ENCODE peak calls at places on chromosomes 2 and 18, in nine cellular contexts. J, H, Z, Y, M, I, G, U and N are unnamed samples.

GRCh38 chr18:70491734-70492348 is 203.0 kb downstream of the SOCS6 start:
- DNase-seq in Y (peak; percentile 64), Z (peak; percentile 65), U (peak; percentile 47), M (peak; percentile 35), I (peak; percentile 78), H (peak; percentile 50), J (no peak), G (peak; percentile 68), N (no peak)

GRCh38 chr2:240958366-240959213 is 39.8 kb upstream of the SNED1 start:
- DNase-seq in U (no peak), J (no peak), H (no peak), M (no peak), Z (no peak), Y (no peak), G (no peak), I (peak; percentile 42), N (no peak)

GRCh38 chr2:45890094-45890646 is 238.7 kb downstream of the PRKCE start:
- DNase-seq in J (no peak), H (no peak), Y (no peak), Z (no peak), M (no peak), I (no peak), U (no peak), G (no peak), N (no peak)

GRCh38 chr2:155975734-155976133 is 356.8 kb downstream of the NR4A2 start:
- DNase-seq in U (no peak), I (no peak), Z (no peak), G (no peak), M (no peak), H (no peak), Y (no peak), J (no peak), N (no peak)

GRCh38 chr18:9102391-9103216 is at the start of gene NDUFV2:
- DNase-seq in Y (peak; percentile 98), Z (peak; percentile 96), J (peak; percentile 60), H (peak; percentile 91), M (peak; percentile 93), U (peak; percentile 100), I (peak; percentile 99), G (peak; percentile 86), N (peak; percentile 99)

GRCh38 chr2:120915670-120916069 is 180.0 kb downstream of the GLI2 start:
- DNase-seq in H (no peak), I (no peak), Z (no peak), U (no peak), Y (no peak), J (no peak), G (no peak), M (peak; percentile 58), N (no peak)

GRCh38 chr18:46621111-46621766 is 35.8 kb downstream of the LOXHD1 start:
- DNase-seq in U (no peak), I (no peak), G (no peak), H (no peak), J (no peak), Z (no peak), M (no peak), Y (no peak), N (no peak)

GRCh38 chr2:190948671-190949070 is 65.3 kb downstream of the STAT1 start:
- DNase-seq in Z (no peak), I (no peak), M (no peak), J (peak; percentile 50), G (peak; percentile 56), U (no peak), H (no peak), Y (no peak), N (no peak)

GRCh38 chr18:39589496-39589895 is 2023.9 kb upstream of the CELF4 start:
- DNase-seq in I (no peak), H (no peak), J (no peak), U (no peak), M (no peak), G (no peak), Y (no peak), Z (no peak), N (no peak)

GRCh38 chr2:195434346-195434745 is 222.7 kb upstream of the SLC39A10 start:
- DNase-seq in U (no peak), M (no peak), I (no peak), Y (no peak), G (no peak), H (no peak), Z (no peak), J (no peak), N (no peak)

GRCh38 chr18:22559414-22560282 is 141.9 kb upstream of the CTAGE1 start:
- DNase-seq in G (no peak), H (peak; percentile 71), I (peak; percentile 70), J (no peak), M (peak; percentile 70), Z (peak; percentile 40), U (peak; percentile 60), Y (peak; percentile 47), N (no peak)

GRCh38 chr2:134792147-134792546 is 46.3 kb upstream of the ACMSD start:
- DNase-seq in U (no peak), I (no peak), Z (no peak), M (no peak), H (no peak), G (no peak), J (no peak), Y (no peak), N (no peak)

GRCh38 chr2:20487392-20488135 is 40.7 kb downstream of the RHOB start:
- DNase-seq in G (no peak), U (no peak), Z (no peak), H (no peak), M (no peak), Y (peak; percentile 27), I (no peak), J (no peak), N (no peak)

GRCh38 chr18:63073481-63073880 is 246.1 kb downstream of the BCL2 start:
- DNase-seq in G (no peak), H (no peak), I (peak; percentile 64), Z (peak; percentile 60), U (no peak), Y (no peak), M (no peak), J (no peak), N (no peak)

GRCh38 chr2:216319771-216320170 is 52.5 kb downstream of the MARCHF4 start:
- DNase-seq in G (no peak), J (no peak), M (no peak), Z (no peak), Y (no peak), H (no peak), I (no peak), U (no peak), N (no peak)

GRCh38 chr2:191151315-191151698 is 513 bp upstream of the STAT4 start:
- DNase-seq in U (no peak), Z (no peak), M (no peak), J (no peak), Y (no peak), I (no peak), G (no peak), H (no peak), N (no peak)

GRCh38 chr18:10670856-10671255 is 145.0 kb downstream of the NAPG start:
- DNase-seq in U (no peak), G (no peak), J (no peak), I (no peak), Y (no peak), H (no peak), Z (no peak), M (no peak), N (no peak)
- TF ChIP-seq CTCF in U (no peak), G (no peak), J (no peak), I (no peak), Y (no peak), H (no peak), Z (no peak), M (no peak), N (no peak)

DNA sequence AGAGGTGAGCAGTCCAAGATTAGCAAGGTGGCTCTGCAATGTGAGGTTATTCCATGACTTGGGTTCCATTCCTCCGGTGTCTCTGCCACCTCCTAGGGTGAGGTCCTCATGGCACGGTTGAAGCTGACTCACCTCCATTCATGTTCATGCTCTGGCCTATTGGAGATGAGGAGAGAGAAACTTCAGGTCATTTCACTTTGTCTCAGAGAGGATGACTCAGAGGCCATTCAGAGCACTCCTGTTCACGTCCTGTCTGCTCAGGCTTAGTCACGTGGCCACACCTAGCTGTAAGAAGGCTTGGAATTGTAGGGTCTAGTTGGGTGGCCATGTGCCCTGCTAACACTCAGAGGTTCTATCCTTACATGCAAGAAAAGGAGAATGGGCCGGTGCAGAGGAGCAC is 67.5 kb upstream of the MBOAT2 start:
- DNase-seq in I (peak; percentile 82), Z (no peak), M (peak; percentile 26), Y (no peak), J (peak; percentile 97), U (no peak), G (peak; percentile 99), H (peak; percentile 83), N (no peak)
- TF ChIP-seq CTCF in I (no peak), Z (no peak), M (no peak), Y (no peak), J (no peak), U (no peak), G (no peak), H (no peak), N (no peak)

GRCh38 chr2:37083873-37084792 is at the start of the genes GPATCH11 and HEATR5B:
- DNase-seq in Y (peak; percentile 90), G (peak; percentile 95), U (peak; percentile 93), Z (peak; percentile 91), J (peak; percentile 92), I (peak; percentile 97), H (peak; percentile 93), M (peak; percentile 96), N (peak; percentile 83)
- TF ChIP-seq CTCF in Y (no peak), G (no peak), U (no peak), Z (no peak), J (no peak), I (no peak), H (no peak), M (no peak), N (no peak)

GRCh38 chr2:50546790-50547189 is 485.1 kb downstream of the NRXN1 start:
- DNase-seq in Y (no peak), Z (no peak), G (no peak), I (no peak), J (no peak), H (no peak), M (no peak), U (no peak), N (no peak)

GRCh38 chr2:50556934-50557575 is 474.9 kb downstream of the NRXN1 start:
- DNase-seq in Z (no peak), G (no peak), J (no peak), H (peak; percentile 0), U (no peak), Y (no peak), I (no peak), M (peak; percentile 59), N (no peak)

GRCh38 chr2:50551018-50551726 is 480.8 kb downstream of the NRXN1 start:
- DNase-seq in U (no peak), Z (no peak), I (no peak), H (no peak), J (no peak), G (no peak), Y (no peak), M (no peak), N (no peak)

GRCh38 chr2:50547521-50547920 is 484.4 kb downstream of the NRXN1 start:
- DNase-seq in U (no peak), M (peak; percentile 25), Z (no peak), I (no peak), H (no peak), G (no peak), J (no peak), Y (no peak), N (no peak)

DNA sequence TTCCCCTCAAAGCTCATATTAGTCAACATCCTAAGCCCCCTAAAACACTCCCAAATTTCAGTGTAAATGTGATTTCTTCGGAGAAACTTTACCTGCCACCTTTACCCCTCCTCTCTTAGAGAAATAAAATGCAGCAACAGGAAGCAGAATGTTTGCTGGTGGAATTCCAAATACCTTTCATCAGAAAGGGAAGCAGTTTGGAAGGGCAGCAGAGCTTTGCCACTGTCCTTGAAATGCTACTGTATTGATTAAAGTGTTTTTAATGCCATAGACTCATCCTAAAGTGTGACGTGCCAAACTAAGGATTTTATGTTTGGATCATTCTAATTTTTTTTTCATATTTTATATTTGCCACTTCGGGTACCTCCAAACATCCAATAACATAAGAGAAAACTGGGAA is 480.1 kb downstream of the NRXN1 start:
- DNase-seq in M (no peak), G (no peak), U (no peak), Z (no peak), J (no peak), Y (no peak), H (no peak), I (no peak), N (no peak)
- TF ChIP-seq CTCF in M (no peak), G (no peak), U (no peak), Z (no peak), J (no peak), Y (no peak), H (no peak), I (no peak), N (no peak)